ENCODE peak calls at places on chromosomes 13 and 19, in seven cellular contexts. W is mesenchymal stem cell, D is fibroblast of mammary gland, C is GM13976, O is lower leg skin, H is PC-3, V is neural crest cell. M is an unnamed sample.

GRCh38 chr19:14183741-14184395 is 22.1 kb downstream of the ADGRL1 start:
- DNase-seq in W (no peak), D (no peak), C (no peak), O (no peak), H (no peak), V (no peak), M (no peak)

GRCh38 chr19:50204811-50205675 is 1.6 kb downstream of the MYH14 start:
- DNase-seq in W (no peak), D (no peak), C (no peak), O (peak), H (peak), V (peak), M (peak)

GRCh38 chr13:113623491-113624234 is 34.3 kb downstream of the ATP4B start:
- DNase-seq in W (peak), D (no peak), C (no peak), O (no peak), H (no peak), V (peak), M (no peak)

GRCh38 chr19:850221-850978 is 1.7 kb upstream of the ELANE start:
- DNase-seq in W (peak), D (peak), C (no peak), O (peak), H (peak), V (no peak), M (no peak)

GRCh38 chr13:41458187-41458938 is 1.0 kb downstream of the RGCC start:
- DNase-seq in W (peak), D (no peak), C (peak), O (peak), H (peak), V (peak), M (no peak)

GRCh38 chr19:17755977-17756670 is 4.8 kb downstream of the FCHO1 start:
- DNase-seq in W (peak), D (peak), C (peak), O (no peak), H (peak), V (peak), M (no peak)

GRCh38 chr19:41646589-41647204 is 19.8 kb upstream of the CEACAM4 start:
- DNase-seq in W (no peak), D (peak), C (peak), O (no peak), H (peak), V (no peak), M (no peak)

GRCh38 chr19:32901504-32902161 is 32.1 kb upstream of the SLC7A9 start:
- DNase-seq in W (no peak), D (no peak), C (no peak), O (no peak), H (peak), V (no peak), M (no peak)

GRCh38 chr19:38679839-38680238 is 32.4 kb downstream of the ACTN4 start:
- DNase-seq in W (peak), D (peak), C (no peak), O (no peak), H (no peak), V (no peak), M (no peak)

GRCh38 chr13:53150568-53150967 is 122.0 kb downstream of the OLFM4 start:
- DNase-seq in W (no peak), D (no peak), C (no peak), O (no peak), H (no peak), V (no peak), M (no peak)

GRCh38 chr19:5090780-5091575 is 122.1 kb downstream of the KDM4B start:
- DNase-seq in W (peak), D (peak), C (no peak), O (peak), H (no peak), V (no peak), M (no peak)

GRCh38 chr13:95874286-95874685 is 178.9 kb downstream of the UGGT2 start:
- DNase-seq in W (no peak), D (no peak), C (no peak), O (no peak), H (no peak), V (no peak), M (no peak)

GRCh38 chr19:5038631-5039271 is 69.8 kb downstream of the KDM4B start:
- DNase-seq in W (peak), D (peak), C (no peak), O (no peak), H (peak), V (no peak), M (no peak)

GRCh38 chr19:54094601-54095000 is 6.0 kb downstream of the OSCAR start:
- DNase-seq in W (no peak), D (no peak), C (no peak), O (no peak), H (no peak), V (no peak), M (no peak)

GRCh38 chr13:54573186-54573585 is 1544.6 kb downstream of the OLFM4 start:
- DNase-seq in W (no peak), D (no peak), C (no peak), O (no peak), H (no peak), V (no peak), M (no peak)

GRCh38 chr13:97130201-97130600 is 91.9 kb upstream of the MBNL2 start:
- DNase-seq in W (peak), D (peak), C (no peak), O (no peak), H (no peak), V (no peak), M (no peak)

GRCh38 chr13:48585456-48585840 is 52.6 kb upstream of the RCBTB2 start:
- DNase-seq in W (no peak), D (peak), C (no peak), O (peak), H (peak), V (peak), M (peak)

GRCh38 chr19:41351339-41352245 is 2.1 kb downstream of the TGFB1 start:
- DNase-seq in W (peak), D (peak), C (peak), O (peak), H (peak), V (no peak), M (peak)

GRCh38 chr13:105202384-105202783 is 1333.1 kb downstream of the EFNB2 start:
- DNase-seq in W (peak), D (peak), C (no peak), O (no peak), H (peak), V (no peak), M (no peak)

GRCh38 chr19:43476606-43477005 is 11.2 kb upstream of the LYPD3 start:
- DNase-seq in W (peak), D (peak), C (no peak), O (no peak), H (peak), V (no peak), M (no peak)

GRCh38 chr13:77543711-77544110 is 8.2 kb downstream of the SCEL start:
- DNase-seq in W (no peak), D (no peak), C (no peak), O (no peak), H (no peak), V (no peak), M (no peak)

GRCh38 chr19:29678484-29679106 is 13.3 kb downstream of the PLEKHF1 start:
- DNase-seq in W (no peak), D (peak), C (no peak), O (peak), H (no peak), V (no peak), M (no peak)